ENCODE peak calls at places on chromosomes 13 and 19, in nine cellular contexts. X is mammary epithelial cell, Z is mesenchymal stem cell, F is fibroblast of lung, C is kidney, V is Karpas-422, T is endothelial cell of umbilical vein, Y is GM23248, H is neuronal stem cell. P is an unnamed sample.

GRCh38 chr19:6235031-6235951 is 44.5 kb downstream of the MLLT1 start:
- DNase-seq in X (no peak), Z (no peak), F (no peak), C (peak; percentile 69), V (no peak), T (no peak), Y (no peak), H (no peak), P (no peak)

GRCh38 chr13:111551421-111551820 is 231.0 kb downstream of the TEX29 start:
- DNase-seq in X (no peak), Z (no peak), F (no peak), C (no peak), V (no peak), T (no peak), Y (no peak), H (no peak), P (no peak)

GRCh38 chr13:41995946-41996345 is 35.0 kb upstream of the VWA8 start:
- DNase-seq in X (peak; percentile 85), Z (peak; percentile 27), F (peak; percentile 21), C (no peak), V (no peak), T (no peak), Y (peak; percentile 64), H (no peak), P (no peak)

GRCh38 chr19:20039203-20039723 is at the start of gene ZNF682:
- DNase-seq in X (peak; percentile 93), Z (peak; percentile 95), F (peak; percentile 94), C (peak; percentile 98), V (peak; percentile 98), T (peak; percentile 91), Y (peak; percentile 99), H (peak; percentile 95), P (peak; percentile 96)

GRCh38 chr19:2729943-2730818 is 9.0 kb upstream of the DIRAS1 start:
- DNase-seq in X (no peak), Z (no peak), F (no peak), C (no peak), V (no peak), T (no peak), Y (no peak), H (no peak), P (no peak)

GRCh38 chr13:95571941-95572340 is 19.4 kb downstream of the CLDN10 start:
- DNase-seq in X (no peak), Z (no peak), F (no peak), C (no peak), V (no peak), T (no peak), Y (no peak), H (no peak), P (no peak)

GRCh38 chr19:55146078-55146647 is 2.8 kb downstream of the TNNT1 start:
- DNase-seq in X (peak; percentile 29), Z (peak; percentile 17), F (no peak), C (no peak), V (peak; percentile 92), T (no peak), Y (peak; percentile 46), H (no peak), P (peak; percentile 33)

GRCh38 chr19:53102701-53103140 is 501 bp downstream of the ZNF160 start:
- DNase-seq in X (peak; percentile 50), Z (peak; percentile 55), F (peak; percentile 24), C (peak; percentile 77), V (peak; percentile 92), T (peak; percentile 47), Y (peak; percentile 78), H (no peak), P (peak; percentile 34)

GRCh38 chr13:106562301-106562700 is 5.6 kb downstream of the ARGLU1 start:
- DNase-seq in X (no peak), Z (no peak), F (no peak), C (no peak), V (no peak), T (no peak), Y (no peak), H (no peak), P (no peak)

GRCh38 chr13:36718146-36718545 is 44.3 kb downstream of the SERTM1 start:
- DNase-seq in X (peak; percentile 32), Z (no peak), F (no peak), C (no peak), V (no peak), T (no peak), Y (no peak), H (no peak), P (no peak)

GRCh38 chr19:15114153-15114540 is 6.9 kb downstream of the SYDE1 start:
- DNase-seq in X (no peak), Z (peak; percentile 20), F (peak; percentile 55), C (no peak), V (no peak), T (no peak), Y (peak; percentile 83), H (no peak), P (no peak)

GRCh38 chr13:24159921-24160324 is 597 bp upstream of the SPATA13 start:
- DNase-seq in X (no peak), Z (no peak), F (no peak), C (peak; percentile 73), V (no peak), T (peak; percentile 18), Y (peak; percentile 10), H (no peak), P (no peak)

GRCh38 chr13:104327217-104327616 is 1261.0 kb upstream of the SLC10A2 start:
- DNase-seq in X (peak; percentile 15), Z (no peak), F (no peak), C (no peak), V (no peak), T (peak; percentile 55), Y (no peak), H (no peak), P (no peak)

GRCh38 chr13:93777504-93777903 is 550.9 kb downstream of the GPC6 start:
- DNase-seq in X (no peak), Z (no peak), F (no peak), C (no peak), V (no peak), T (no peak), Y (no peak), H (no peak), P (no peak)

GRCh38 chr19:16661480-16662034 is 618 bp downstream of the TMEM38A start:
- DNase-seq in X (no peak), Z (no peak), F (no peak), C (peak; percentile 84), V (peak; percentile 69), T (no peak), Y (peak; percentile 19), H (no peak), P (peak; percentile 41)

GRCh38 chr19:45643024-45643926 is 4.1 kb upstream of the EML2 start:
- DNase-seq in X (peak; percentile 71), Z (peak; percentile 85), F (peak; percentile 79), C (peak; percentile 91), V (peak; percentile 96), T (peak; percentile 85), Y (peak; percentile 75), H (peak; percentile 82), P (peak; percentile 94)

GRCh38 chr19:45641274-45642105 is 2.3 kb upstream of the EML2 start:
- DNase-seq in X (peak; percentile 97), Z (peak; percentile 83), F (peak; percentile 62), C (peak; percentile 93), V (peak; percentile 98), T (peak; percentile 66), Y (peak; percentile 80), H (peak; percentile 82), P (peak; percentile 97)

GRCh38 chr19:45638930-45639729 is at the start of gene EML2:
- DNase-seq in X (peak; percentile 45), Z (peak; percentile 38), F (no peak), C (peak; percentile 83), V (peak; percentile 87), T (peak; percentile 33), Y (peak; percentile 67), H (peak; percentile 81), P (peak; percentile 78)

GRCh38 chr19:45637890-45638667 is 1.1 kb downstream of the EML2 start:
- DNase-seq in X (peak; percentile 80), Z (peak; percentile 73), F (peak; percentile 47), C (no peak), V (no peak), T (no peak), Y (peak; percentile 55), H (no peak), P (peak; percentile 84)

GRCh38 chr19:45640849-45641273 is 1.7 kb upstream of the EML2 start:
- DNase-seq in X (peak; percentile 85), Z (no peak), F (no peak), C (no peak), V (no peak), T (no peak), Y (no peak), H (no peak), P (peak; percentile 68)
- H3K9ac ChIP-seq in X (peak overlapping the region; percentile 46), Z (no peak overlapping the region), F (no peak overlapping the region), C (no peak overlapping the region), V (no peak overlapping the region), T (no peak overlapping the region), Y (no peak overlapping the region), H (no peak overlapping the region), P (no peak overlapping the region)

GRCh38 chr19:1410136-1410786 is 2.9 kb downstream of the DAZAP1 start:
- DNase-seq in X (no peak), Z (peak; percentile 30), F (peak; percentile 60), C (peak; percentile 61), V (no peak), T (peak; percentile 35), Y (peak; percentile 39), H (no peak), P (no peak)
- H3K9ac ChIP-seq in X (no peak overlapping the region), Z (peak overlapping the region; percentile 93), F (peak overlapping the region; percentile 36), C (no peak overlapping the region), V (peak overlapping the region; percentile 100), T (no peak overlapping the region), Y (peak overlapping the region; percentile 97), H (no peak overlapping the region), P (no peak overlapping the region)

GRCh38 chr13:109971745-109972090 is 185.3 kb upstream of the IRS2 start:
- DNase-seq in X (peak; percentile 24), Z (no peak), F (no peak), C (no peak), V (no peak), T (no peak), Y (no peak), H (no peak), P (no peak)
- H3K9ac ChIP-seq in X (no peak overlapping the region), Z (no peak overlapping the region), F (no peak overlapping the region), C (no peak overlapping the region), V (no peak overlapping the region), T (no peak overlapping the region), Y (no peak overlapping the region), H (no peak overlapping the region), P (no peak overlapping the region)

GRCh38 chr19:39381910-39382611 is 8.8 kb downstream of the PAF1 start:
- DNase-seq in X (peak; percentile 38), Z (no peak), F (no peak), C (no peak), V (no peak), T (no peak), Y (peak; percentile 45), H (no peak), P (no peak)

GRCh38 chr19:39379865-39380399 is 11.0 kb downstream of the PAF1 start:
- DNase-seq in X (no peak), Z (no peak), F (no peak), C (no peak), V (no peak), T (no peak), Y (no peak), H (no peak), P (no peak)

GRCh38 chr19:39382991-39383828 is 7.7 kb downstream of the PAF1 start:
- DNase-seq in X (no peak), Z (no peak), F (no peak), C (no peak), V (no peak), T (no peak), Y (no peak), H (no peak), P (no peak)

GRCh38 chr19:39377373-39378362 is 13.2 kb downstream of the PAF1 start:
- DNase-seq in X (no peak), Z (no peak), F (no peak), C (no peak), V (no peak), T (no peak), Y (peak; percentile 50), H (no peak), P (no peak)

GRCh38 chr19:39380521-39381502 is 10.1 kb downstream of the PAF1 start:
- DNase-seq in X (no peak), Z (no peak), F (no peak), C (no peak), V (no peak), T (no peak), Y (no peak), H (no peak), P (no peak)
- H3K9ac ChIP-seq in X (no peak overlapping the region), Z (peak overlapping the region; percentile 65), F (no peak overlapping the region), C (no peak overlapping the region), V (no peak overlapping the region), T (no peak overlapping the region), Y (no peak overlapping the region), H (no peak overlapping the region), P (no peak overlapping the region)